ENCODE peak calls at places on chromosome X, in five cellular contexts. One of them, this sample, is unnamed.

GRCh38 chrX:17744896-17745523 is 7.7 kb downstream of the SCML1 start:
- DNase-seq in GM04503: no peak
- DNase-seq in EH: no peak
- DNase-seq in IMR-90: no peak
- DNase-seq in GM23338: peak
- DNase-seq in this sample: no peak

GRCh38 chrX:1425381-1425780 is 27.3 kb downstream of the ASMTL start:
- DNase-seq in GM04503: no peak
- DNase-seq in EH: no peak
- DNase-seq in IMR-90: no peak
- DNase-seq in GM23338: no peak
- DNase-seq in this sample: no peak

GRCh38 chrX:97672138-97672537 is 788.4 kb downstream of the RPA4 start:
- DNase-seq in GM04503: no peak
- DNase-seq in EH: no peak
- DNase-seq in IMR-90: no peak
- DNase-seq in GM23338: no peak
- DNase-seq in this sample: no peak

GRCh38 chrX:17817242-17817641 is 43.9 kb downstream of the RAI2 start:
- DNase-seq in GM04503: no peak
- DNase-seq in EH: no peak
- DNase-seq in IMR-90: no peak
- DNase-seq in GM23338: no peak
- DNase-seq in this sample: no peak

GRCh38 chrX:151703487-151703886 is 8.2 kb downstream of the PRRG3 start:
- DNase-seq in GM04503: no peak
- DNase-seq in EH: no peak
- DNase-seq in IMR-90: no peak
- DNase-seq in GM23338: no peak
- DNase-seq in this sample: no peak

GRCh38 chrX:40167240-40168182 is 69.8 kb upstream of the BCOR start:
- DNase-seq in GM04503: no peak
- DNase-seq in EH: no peak
- DNase-seq in IMR-90: no peak
- DNase-seq in GM23338: peak
- DNase-seq in this sample: no peak

GRCh38 chrX:56788229-56788628 is 59.2 kb downstream of the NBDY start:
- DNase-seq in GM04503: no peak
- DNase-seq in EH: no peak
- DNase-seq in IMR-90: peak
- DNase-seq in GM23338: no peak
- DNase-seq in this sample: no peak

GRCh38 chrX:96407981-96408380 is 276.7 kb upstream of the DIAPH2 start:
- DNase-seq in GM04503: no peak
- DNase-seq in EH: no peak
- DNase-seq in IMR-90: no peak
- DNase-seq in GM23338: no peak
- DNase-seq in this sample: no peak

GRCh38 chrX:3712080-3712869 is 1.2 kb downstream of the PRKX start:
- DNase-seq in GM04503: no peak
- DNase-seq in EH: peak
- DNase-seq in IMR-90: peak
- DNase-seq in GM23338: peak
- DNase-seq in this sample: peak

GRCh38 chrX:150256297-150256650 is 106.8 kb upstream of the MAMLD1 start:
- DNase-seq in GM04503: no peak
- DNase-seq in EH: no peak
- DNase-seq in IMR-90: no peak
- DNase-seq in GM23338: no peak
- DNase-seq in this sample: no peak

GRCh38 chrX:29535212-29536162 is 679.9 kb upstream of the MAGEB2 start:
- DNase-seq in GM04503: no peak
- DNase-seq in EH: no peak
- DNase-seq in IMR-90: peak
- DNase-seq in GM23338: no peak
- DNase-seq in this sample: no peak

GRCh38 chrX:155235891-155236290 is 19.6 kb downstream of the VBP1 start:
- DNase-seq in GM04503: no peak
- DNase-seq in EH: peak
- DNase-seq in IMR-90: no peak
- DNase-seq in GM23338: no peak
- DNase-seq in this sample: no peak

GRCh38 chrX:23784487-23785301 is 1.7 kb downstream of the SAT1 start:
- DNase-seq in GM04503: peak
- DNase-seq in EH: peak
- DNase-seq in IMR-90: peak
- DNase-seq in GM23338: no peak
- DNase-seq in this sample: peak

GRCh38 chrX:48021026-48021900 is 14.5 kb downstream of the SPACA5 start:
- DNase-seq in GM04503: peak
- DNase-seq in EH: peak
- DNase-seq in IMR-90: peak
- DNase-seq in GM23338: peak
- DNase-seq in this sample: peak